ENCODE peak calls at places on chromosomes 3 and 15, in five cellular contexts. J is OCI-LY7, U is SK-N-SH, M is astrocyte of the spinal cord, W is colonic mucosa. V is an unnamed sample.

GRCh38 chr15:100276519-100276918 is 65.3 kb downstream of the ADAMTS17 start:
- DNase-seq in J (no peak), U (peak; percentile 64), M (no peak), W (no peak), V (no peak)

GRCh38 chr3:108645364-108645763 is 55.8 kb downstream of the DZIP3 start:
- DNase-seq in J (no peak), U (no peak), M (no peak), W (no peak), V (no peak)

GRCh38 chr3:189701934-189702693 is 70.9 kb downstream of the TP63 start:
- DNase-seq in J (no peak), U (no peak), M (no peak), W (no peak), V (no peak)

GRCh38 chr15:81338422-81339007 is 14.6 kb upstream of the STARD5 start:
- DNase-seq in J (no peak), U (no peak), M (peak; percentile 89), W (no peak), V (no peak)

GRCh38 chr3:124791142-124791541 is 60.9 kb downstream of the UMPS start:
- DNase-seq in J (no peak), U (no peak), M (no peak), W (no peak), V (no peak)

GRCh38 chr3:39128951-39129350 is 21.5 kb downstream of the TTC21A start:
- DNase-seq in J (no peak), U (no peak), M (no peak), W (no peak), V (no peak)

GRCh38 chr3:20622304-20622703 is 436.3 kb upstream of the SGO1 start:
- DNase-seq in J (no peak), U (no peak), M (peak; percentile 87), W (no peak), V (no peak)

GRCh38 chr3:13251166-13251892 is 168.8 kb downstream of the NUP210 start:
- DNase-seq in J (no peak), U (no peak), M (no peak), W (no peak), V (no peak)

GRCh38 chr15:25694238-25694584 is 168.9 kb downstream of the ATP10A start:
- DNase-seq in J (no peak), U (no peak), M (no peak), W (no peak), V (no peak)

GRCh38 chr3:40237892-40238571 is 71.5 kb upstream of the EIF1B start:
- DNase-seq in J (no peak), U (peak; percentile 32), M (no peak), W (no peak), V (no peak)

GRCh38 chr3:149969110-149969944 is 1.4 kb downstream of the PFN2 start:
- DNase-seq in J (no peak), U (peak; percentile 46), M (peak; percentile 84), W (peak; percentile 53), V (no peak)

GRCh38 chr3:149999421-149999820 is 28.7 kb upstream of the PFN2 start:
- DNase-seq in J (no peak), U (no peak), M (no peak), W (no peak), V (no peak)

GRCh38 chr3:27696906-27697305 is 25.2 kb downstream of the EOMES start:
- DNase-seq in J (no peak), U (no peak), M (no peak), W (no peak), V (no peak)

GRCh38 chr3:67940200-67940952 is 286.0 kb upstream of the SUCLG2 start:
- DNase-seq in J (peak; percentile 22), U (no peak), M (no peak), W (no peak), V (no peak)

GRCh38 chr15:50137330-50137761 is 18.3 kb upstream of the ATP8B4 start:
- DNase-seq in J (no peak), U (no peak), M (peak; percentile 93), W (no peak), V (no peak)

GRCh38 chr15:56356616-56357015 is 8.6 kb upstream of the TEX9 start:
- DNase-seq in J (no peak), U (no peak), M (peak; percentile 52), W (no peak), V (peak; percentile 15)

GRCh38 chr3:184491867-184492615 is 69.5 kb upstream of the EPHB3 start:
- DNase-seq in J (no peak), U (no peak), M (no peak), W (no peak), V (no peak)

GRCh38 chr3:150783920-150784746 is 21.2 kb upstream of the SIAH2 start:
- DNase-seq in J (no peak), U (no peak), M (no peak), W (no peak), V (no peak)

GRCh38 chr3:143585720-143586456 is 262.4 kb downstream of the SLC9A9 start:
- DNase-seq in J (no peak), U (no peak), M (no peak), W (no peak), V (peak; percentile 25)

GRCh38 chr15:83061680-83062079 is 5.4 kb downstream of the BTBD1 start:
- DNase-seq in J (no peak), U (no peak), M (peak; percentile 39), W (no peak), V (no peak)

GRCh38 chr15:25136119-25136518 is 181.3 kb downstream of the SNRPN start:
- DNase-seq in J (peak; percentile 41), U (peak; percentile 2), M (no peak), W (no peak), V (no peak)

GRCh38 chr3:150365132-150365604 is 42.9 kb upstream of the TSC22D2 start:
- DNase-seq in J (no peak), U (no peak), M (peak; percentile 80), W (no peak), V (no peak)

GRCh38 chr3:42387802-42388651 is 22.4 kb downstream of the LYZL4 start:
- DNase-seq in J (peak; percentile 45), U (no peak), M (peak; percentile 13), W (no peak), V (no peak)

GRCh38 chr15:51973220-51973619 is 1.6 kb upstream of the LEO1 start:
- DNase-seq in J (no peak), U (no peak), M (no peak), W (no peak), V (no peak)

GRCh38 chr3:170811515-170811914 is 58.5 kb downstream of the RPL22L1 start:
- DNase-seq in J (no peak), U (no peak), M (peak; percentile 59), W (no peak), V (no peak)

GRCh38 chr15:52295421-52295991 is at the start of gene MYO5C:
- DNase-seq in J (no peak), U (peak; percentile 89), M (peak; percentile 33), W (peak; percentile 93), V (no peak)

GRCh38 chr3:129593595-129594339 is 12.7 kb downstream of the PLXND1 start:
- DNase-seq in J (peak; percentile 83), U (no peak), M (no peak), W (no peak), V (no peak)

GRCh38 chr15:32959077-32959476 is 235.4 kb downstream of the FMN1 start:
- DNase-seq in J (no peak), U (no peak), M (peak; percentile 84), W (no peak), V (no peak)

GRCh38 chr15:92880796-92881569 is 19.1 kb upstream of the CHD2 start:
- DNase-seq in J (no peak), U (no peak), M (no peak), W (peak; percentile 57), V (no peak)

GRCh38 chr15:51801391-51801835 is 28.0 kb upstream of the TMOD3 start:
- DNase-seq in J (peak; percentile 49), U (peak; percentile 70), M (peak; percentile 64), W (no peak), V (peak; percentile 24)

GRCh38 chr3:53628546-53629395 is 134.4 kb downstream of the CACNA1D start:
- DNase-seq in J (no peak), U (no peak), M (no peak), W (no peak), V (no peak)

GRCh38 chr3:140338916-140339315 is 338.9 kb upstream of the TRIM42 start:
- DNase-seq in J (no peak), U (no peak), M (no peak), W (no peak), V (no peak)

GRCh38 chr15:92503889-92504288 is 110.2 kb downstream of the ST8SIA2 start:
- DNase-seq in J (no peak), U (no peak), M (no peak), W (no peak), V (no peak)

GRCh38 chr15:61112231-61112630 is 116.9 kb downstream of the RORA start:
- DNase-seq in J (no peak), U (no peak), M (no peak), W (no peak), V (no peak)

GRCh38 chr3:144272715-144273114 is 301.1 kb downstream of the DIPK2A start:
- DNase-seq in J (no peak), U (no peak), M (no peak), W (no peak), V (no peak)

GRCh38 chr3:126033765-126034164 is 50.2 kb downstream of the SLC41A3 start:
- DNase-seq in J (no peak), U (no peak), M (no peak), W (no peak), V (no peak)

GRCh38 chr3:64011685-64012084 is 11.6 kb downstream of the PSMD6 start:
- DNase-seq in J (no peak), U (no peak), M (peak; percentile 86), W (no peak), V (no peak)

GRCh38 chr3:94063497-94064119 is 747 bp downstream of the NSUN3 start:
- DNase-seq in J (peak; percentile 30), U (no peak), M (no peak), W (peak; percentile 24), V (no peak)

GRCh38 chr3:141426404-141427034 is 58.2 kb downstream of the ZBTB38 start:
- DNase-seq in J (no peak), U (no peak), M (peak; percentile 64), W (peak; percentile 88), V (no peak)

GRCh38 chr3:196292281-196292923 is 4.9 kb upstream of the PCYT1A start:
- DNase-seq in J (peak; percentile 74), U (no peak), M (no peak), W (no peak), V (peak; percentile 48)
- TF ChIP-seq CTCF in J (peak; percentile 61), U (no peak), M (no peak), W (no peak), V (peak; percentile 25)

GRCh38 chr15:63226966-63227401 is 37.6 kb downstream of the RAB8B start:
- DNase-seq in J (no peak), U (no peak), M (no peak), W (no peak), V (no peak)
- TF ChIP-seq CTCF in J (no peak), U (no peak), M (no peak), W (no peak), V (no peak)

GRCh38 chr3:22040150-22040549 is 289.1 kb upstream of the ZNF385D start:
- DNase-seq in J (no peak), U (no peak), M (no peak), W (no peak), V (no peak)

GRCh38 chr3:22039156-22039555 is 288.1 kb upstream of the ZNF385D start:
- DNase-seq in J (no peak), U (no peak), M (no peak), W (no peak), V (no peak)
- TF ChIP-seq CTCF in J (no peak), U (no peak), M (no peak), W (no peak), V (no peak)

DNA sequence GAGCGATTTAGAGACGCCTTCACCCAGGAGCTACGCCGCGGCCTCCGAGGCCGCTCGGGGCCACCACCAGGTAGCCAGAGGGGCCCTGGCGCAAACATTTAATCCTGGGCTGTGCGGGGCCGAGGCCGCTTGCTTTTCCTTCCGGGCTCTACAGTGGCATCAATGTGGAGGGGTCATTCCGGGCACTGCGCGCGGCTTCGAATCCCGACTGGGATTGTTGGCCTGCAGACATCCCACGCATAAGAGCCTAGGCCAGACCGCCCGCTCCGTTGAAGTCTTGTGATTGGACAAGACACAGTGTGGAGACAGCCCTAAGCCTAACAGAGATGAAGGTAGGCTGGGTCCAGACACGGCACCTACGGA is 568 bp upstream of the NCBP2 start:
- DNase-seq in J (peak; percentile 18), U (peak; percentile 49), M (no peak), W (peak; percentile 47), V (no peak)
- TF ChIP-seq CTCF in J (no peak), U (no peak), M (no peak), W (no peak), V (no peak)